ENCODE peak calls at places on chromosomes 3 and 15, in five cellular contexts. One of them, this sample, is unnamed.

GRCh38 chr15:29337156-29337959 is 67.7 kb upstream of the NSMCE3 start:
- DNase-seq in NCI-H1105: no peak
- DNase-seq in BJ: no peak
- DNase-seq in WTC11: no peak
- DNase-seq in amygdala: no peak
- DNase-seq in this sample: peak; percentile 49

GRCh38 chr3:128482857-128483656 is 9.9 kb downstream of the GATA2 start:
- DNase-seq in NCI-H1105: no peak
- DNase-seq in BJ: peak; percentile 71
- DNase-seq in amygdala: no peak
- DNase-seq in WTC11: peak; percentile 47
- DNase-seq in this sample: no peak

GRCh38 chr3:50125541-50126286 is 29.4 kb upstream of the SEMA3F start:
- DNase-seq in amygdala: no peak
- DNase-seq in BJ: no peak
- DNase-seq in WTC11: no peak
- DNase-seq in NCI-H1105: no peak
- DNase-seq in this sample: no peak

GRCh38 chr15:33398555-33398954 is 87.8 kb downstream of the RYR3 start:
- DNase-seq in BJ: no peak
- DNase-seq in amygdala: no peak
- DNase-seq in WTC11: no peak
- DNase-seq in NCI-H1105: no peak
- DNase-seq in this sample: no peak

GRCh38 chr3:143138948-143139347 is 19.4 kb downstream of the CHST2 start:
- DNase-seq in BJ: no peak
- DNase-seq in WTC11: no peak
- DNase-seq in NCI-H1105: no peak
- DNase-seq in amygdala: no peak
- DNase-seq in this sample: no peak

GRCh38 chr3:25007974-25008658 is 419.9 kb upstream of the RARB start:
- DNase-seq in amygdala: no peak
- DNase-seq in BJ: no peak
- DNase-seq in WTC11: no peak
- DNase-seq in NCI-H1105: no peak
- DNase-seq in this sample: no peak

GRCh38 chr3:62178032-62178431 is 195.3 kb downstream of the FEZF2 start:
- DNase-seq in BJ: no peak
- DNase-seq in NCI-H1105: no peak
- DNase-seq in WTC11: no peak
- DNase-seq in amygdala: no peak
- DNase-seq in this sample: no peak

GRCh38 chr3:65953881-65954733 is 84.6 kb downstream of the MAGI1 start:
- DNase-seq in NCI-H1105: no peak
- DNase-seq in BJ: no peak
- DNase-seq in amygdala: peak; percentile 6
- DNase-seq in WTC11: peak; percentile 18
- DNase-seq in this sample: peak; percentile 10

GRCh38 chr15:72116680-72117447 is 1.1 kb downstream of the MYO9A start:
- DNase-seq in WTC11: no peak
- DNase-seq in NCI-H1105: peak; percentile 18
- DNase-seq in amygdala: no peak
- DNase-seq in BJ: no peak
- DNase-seq in this sample: no peak

GRCh38 chr15:89662893-89663673 is 7.8 kb upstream of the KIF7 start:
- DNase-seq in WTC11: no peak
- DNase-seq in BJ: peak; percentile 83
- DNase-seq in NCI-H1105: no peak
- DNase-seq in amygdala: no peak
- DNase-seq in this sample: peak; percentile 93

GRCh38 chr3:107370902-107371301 is 6.3 kb upstream of the CCDC54 start:
- DNase-seq in NCI-H1105: no peak
- DNase-seq in amygdala: no peak
- DNase-seq in BJ: no peak
- DNase-seq in WTC11: no peak
- DNase-seq in this sample: no peak

GRCh38 chr15:58346361-58346760 is 85.4 kb upstream of the LIPC start:
- DNase-seq in BJ: no peak
- DNase-seq in NCI-H1105: no peak
- DNase-seq in WTC11: no peak
- DNase-seq in amygdala: no peak
- DNase-seq in this sample: peak; percentile 63

GRCh38 chr15:53522878-53523455 is 236.5 kb downstream of the WDR72 start:
- DNase-seq in NCI-H1105: peak; percentile 71
- DNase-seq in amygdala: no peak
- DNase-seq in BJ: no peak
- DNase-seq in WTC11: no peak
- DNase-seq in this sample: no peak

GRCh38 chr3:194869482-194870169 is 183.9 kb downstream of the FAM43A start:
- DNase-seq in WTC11: no peak
- DNase-seq in amygdala: no peak
- DNase-seq in NCI-H1105: no peak
- DNase-seq in BJ: no peak
- DNase-seq in this sample: peak; percentile 39

GRCh38 chr3:104909188-104909587 is 457.5 kb upstream of the ALCAM start:
- DNase-seq in BJ: no peak
- DNase-seq in NCI-H1105: peak; percentile 62
- DNase-seq in WTC11: no peak
- DNase-seq in amygdala: no peak
- DNase-seq in this sample: peak; percentile 34

GRCh38 chr3:76991165-76991564 is 48.7 kb upstream of the ROBO2 start:
- DNase-seq in amygdala: no peak
- DNase-seq in BJ: no peak
- DNase-seq in WTC11: no peak
- DNase-seq in NCI-H1105: no peak
- DNase-seq in this sample: no peak

GRCh38 chr3:187063286-187064081 is 75.8 kb downstream of the RPL39L start:
- DNase-seq in BJ: no peak
- DNase-seq in WTC11: no peak
- DNase-seq in amygdala: no peak
- DNase-seq in NCI-H1105: no peak
- DNase-seq in this sample: no peak

GRCh38 chr3:169324454-169324789 is 339.1 kb downstream of the MECOM start:
- DNase-seq in WTC11: no peak
- DNase-seq in BJ: no peak
- DNase-seq in NCI-H1105: no peak
- DNase-seq in amygdala: no peak
- DNase-seq in this sample: no peak

GRCh38 chr15:56295433-56295832 is 51.8 kb upstream of the RFX7 start:
- DNase-seq in BJ: no peak
- DNase-seq in NCI-H1105: no peak
- DNase-seq in WTC11: no peak
- DNase-seq in amygdala: no peak
- DNase-seq in this sample: no peak

GRCh38 chr3:45560270-45561020 is 34.1 kb upstream of the LIMD1 start:
- DNase-seq in amygdala: peak; percentile 52
- DNase-seq in BJ: no peak
- DNase-seq in NCI-H1105: no peak
- DNase-seq in WTC11: no peak
- DNase-seq in this sample: no peak

GRCh38 chr15:71888797-71889196 is 78.4 kb downstream of the NR2E3 start:
- DNase-seq in amygdala: no peak
- DNase-seq in NCI-H1105: no peak
- DNase-seq in WTC11: no peak
- DNase-seq in BJ: no peak
- DNase-seq in this sample: no peak

GRCh38 chr3:23518441-23518840 is 287.3 kb upstream of the UBE2E1 start:
- DNase-seq in BJ: no peak
- DNase-seq in WTC11: no peak
- DNase-seq in amygdala: no peak
- DNase-seq in NCI-H1105: no peak
- DNase-seq in this sample: no peak

GRCh38 chr3:125418306-125418705 is 43.2 kb upstream of the ZNF148 start:
- DNase-seq in BJ: no peak
- DNase-seq in NCI-H1105: no peak
- DNase-seq in WTC11: no peak
- DNase-seq in amygdala: no peak
- DNase-seq in this sample: no peak